ENCODE peak calls at places on chromosome 21, in six cellular contexts. One of them, this sample, is unnamed.

GRCh38 chr21:36004441-36004840 is 55.9 kb downstream of the SETD4 start:
- DNase-seq in AG09319: no peak
- DNase-seq in GM13977: no peak
- DNase-seq in fibroblast of lung: peak; percentile 55
- DNase-seq in HFF-Myc: no peak
- DNase-seq in GM10248: no peak
- DNase-seq in this sample: peak; percentile 82

GRCh38 chr21:44019568-44019958 is 7.5 kb downstream of the TRAPPC10 start:
- DNase-seq in GM13977: no peak
- DNase-seq in fibroblast of lung: no peak
- DNase-seq in AG09319: no peak
- DNase-seq in HFF-Myc: no peak
- DNase-seq in GM10248: no peak
- DNase-seq in this sample: no peak

GRCh38 chr21:34743831-34744230 is 75.0 kb downstream of the CLIC6 start:
- DNase-seq in fibroblast of lung: peak; percentile 84
- DNase-seq in AG09319: peak; percentile 65
- DNase-seq in GM13977: no peak
- DNase-seq in GM10248: no peak
- DNase-seq in HFF-Myc: peak; percentile 46
- DNase-seq in this sample: peak; percentile 96

GRCh38 chr21:34994646-34995631 is 54.2 kb downstream of the RUNX1 start:
- DNase-seq in HFF-Myc: no peak
- DNase-seq in GM10248: no peak
- DNase-seq in AG09319: no peak
- DNase-seq in fibroblast of lung: no peak
- DNase-seq in GM13977: no peak
- DNase-seq in this sample: no peak

GRCh38 chr21:35593000-35593502 is 467.3 kb downstream of the SETD4 start:
- DNase-seq in GM13977: no peak
- DNase-seq in fibroblast of lung: peak; percentile 65
- DNase-seq in AG09319: no peak
- DNase-seq in HFF-Myc: no peak
- DNase-seq in GM10248: no peak
- DNase-seq in this sample: peak; percentile 72

GRCh38 chr21:21921410-21922232 is 923.4 kb downstream of the NCAM2 start:
- DNase-seq in AG09319: no peak
- DNase-seq in GM10248: no peak
- DNase-seq in GM13977: no peak
- DNase-seq in fibroblast of lung: peak; percentile 37
- DNase-seq in HFF-Myc: no peak
- DNase-seq in this sample: peak; percentile 32

GRCh38 chr21:24290151-24290833 is 1317.0 kb downstream of the MRPL39 start:
- DNase-seq in fibroblast of lung: no peak
- DNase-seq in AG09319: no peak
- DNase-seq in HFF-Myc: no peak
- DNase-seq in GM13977: no peak
- DNase-seq in GM10248: no peak
- DNase-seq in this sample: no peak

GRCh38 chr21:42854246-42855010 is 24.9 kb downstream of the WDR4 start:
- DNase-seq in HFF-Myc: no peak
- DNase-seq in GM10248: no peak
- DNase-seq in AG09319: no peak
- DNase-seq in GM13977: no peak
- DNase-seq in fibroblast of lung: no peak
- DNase-seq in this sample: no peak

GRCh38 chr21:35291963-35292627 is 243.0 kb upstream of the RUNX1 start:
- DNase-seq in GM10248: no peak
- DNase-seq in fibroblast of lung: peak; percentile 10
- DNase-seq in HFF-Myc: no peak
- DNase-seq in GM13977: no peak
- DNase-seq in AG09319: peak; percentile 5
- DNase-seq in this sample: peak; percentile 7

GRCh38 chr21:34878501-34878900 is 170.6 kb downstream of the RUNX1 start:
- DNase-seq in GM13977: no peak
- DNase-seq in GM10248: no peak
- DNase-seq in fibroblast of lung: no peak
- DNase-seq in HFF-Myc: no peak
- DNase-seq in AG09319: no peak
- DNase-seq in this sample: no peak

GRCh38 chr21:29258626-29259335 is 39.9 kb upstream of the BACH1 start:
- DNase-seq in AG09319: peak; percentile 58
- DNase-seq in GM13977: no peak
- DNase-seq in fibroblast of lung: peak; percentile 69
- DNase-seq in GM10248: no peak
- DNase-seq in HFF-Myc: peak; percentile 77
- DNase-seq in this sample: peak; percentile 80

GRCh38 chr21:35026617-35027557 is 22.2 kb downstream of the RUNX1 start:
- DNase-seq in fibroblast of lung: peak; percentile 64
- DNase-seq in GM13977: peak; percentile 55
- DNase-seq in HFF-Myc: no peak
- DNase-seq in AG09319: no peak
- DNase-seq in GM10248: peak; percentile 71
- DNase-seq in this sample: no peak

GRCh38 chr21:14836950-14837349 is 227.8 kb downstream of the NRIP1 start:
- DNase-seq in GM10248: no peak
- DNase-seq in HFF-Myc: no peak
- DNase-seq in AG09319: no peak
- DNase-seq in fibroblast of lung: no peak
- DNase-seq in GM13977: no peak
- DNase-seq in this sample: peak; percentile 46

GRCh38 chr21:8989261-8989882 is 1532.0 kb upstream of the TPTE start:
- DNase-seq in GM13977: peak; percentile 42
- DNase-seq in HFF-Myc: no peak
- DNase-seq in GM10248: no peak
- DNase-seq in fibroblast of lung: no peak
- DNase-seq in AG09319: no peak
- DNase-seq in this sample: no peak

GRCh38 chr21:33849839-33850238 is 65.8 kb downstream of the ATP5PO start:
- DNase-seq in fibroblast of lung: no peak
- DNase-seq in AG09319: no peak
- DNase-seq in GM10248: no peak
- DNase-seq in GM13977: no peak
- DNase-seq in HFF-Myc: no peak
- DNase-seq in this sample: no peak

GRCh38 chr21:14542638-14543037 is 3.5 kb downstream of the SAMSN1 start:
- DNase-seq in fibroblast of lung: no peak
- DNase-seq in GM13977: no peak
- DNase-seq in AG09319: no peak
- DNase-seq in GM10248: no peak
- DNase-seq in HFF-Myc: no peak
- DNase-seq in this sample: no peak

GRCh38 chr21:24217141-24217540 is 1390.1 kb downstream of the MRPL39 start:
- DNase-seq in GM10248: no peak
- DNase-seq in GM13977: no peak
- DNase-seq in AG09319: no peak
- DNase-seq in fibroblast of lung: no peak
- DNase-seq in HFF-Myc: no peak
- DNase-seq in this sample: no peak

GRCh38 chr21:18384771-18385170 is 18.8 kb downstream of the TMPRSS15 start:
- DNase-seq in GM10248: no peak
- DNase-seq in HFF-Myc: no peak
- DNase-seq in fibroblast of lung: no peak
- DNase-seq in GM13977: no peak
- DNase-seq in AG09319: no peak
- DNase-seq in this sample: peak; percentile 15

GRCh38 chr21:41479686-41480085 is 28.3 kb downstream of the TMPRSS2 start:
- DNase-seq in AG09319: no peak
- DNase-seq in GM13977: no peak
- DNase-seq in HFF-Myc: no peak
- DNase-seq in GM10248: no peak
- DNase-seq in fibroblast of lung: no peak
- DNase-seq in this sample: no peak
- TF ChIP-seq CTCF in AG09319: no peak
- TF ChIP-seq CTCF in GM13977: no peak
- TF ChIP-seq CTCF in HFF-Myc: no peak
- TF ChIP-seq CTCF in GM10248: no peak
- TF ChIP-seq CTCF in fibroblast of lung: no peak
- TF ChIP-seq CTCF in this sample: no peak

GRCh38 chr21:16608209-16608830 is 878.5 kb downstream of the USP25 start:
- DNase-seq in GM10248: no peak
- DNase-seq in HFF-Myc: no peak
- DNase-seq in fibroblast of lung: peak; percentile 6
- DNase-seq in GM13977: no peak
- DNase-seq in AG09319: no peak
- DNase-seq in this sample: peak; percentile 17
- TF ChIP-seq CTCF in GM10248: no peak
- TF ChIP-seq CTCF in HFF-Myc: no peak
- TF ChIP-seq CTCF in fibroblast of lung: peak; percentile 10
- TF ChIP-seq CTCF in GM13977: no peak
- TF ChIP-seq CTCF in AG09319: no peak
- TF ChIP-seq CTCF in this sample: peak; percentile 18

DNA sequence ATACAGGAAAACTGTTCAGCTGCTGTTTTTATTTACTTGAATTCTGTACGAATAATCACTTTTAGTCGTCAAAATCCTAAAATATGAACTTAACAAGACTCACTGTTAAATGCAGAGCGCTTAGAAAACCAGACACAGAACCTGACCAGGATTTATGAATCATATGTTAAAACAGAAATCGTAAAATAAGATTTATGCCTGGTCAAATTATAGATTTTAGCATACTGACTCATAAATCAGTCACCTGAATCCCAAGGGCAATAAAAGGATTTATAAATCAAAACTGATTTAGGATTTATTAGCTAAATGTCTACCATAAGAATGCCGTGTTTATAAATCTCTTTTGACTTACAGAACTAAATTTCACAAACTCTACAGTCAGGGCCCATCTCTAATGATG is 28.9 kb downstream of the CYYR1 start:
- DNase-seq in AG09319: no peak
- DNase-seq in GM13977: no peak
- DNase-seq in fibroblast of lung: no peak
- DNase-seq in HFF-Myc: no peak
- DNase-seq in GM10248: no peak
- DNase-seq in this sample: no peak
- TF ChIP-seq CTCF in AG09319: no peak
- TF ChIP-seq CTCF in GM13977: no peak
- TF ChIP-seq CTCF in fibroblast of lung: no peak
- TF ChIP-seq CTCF in HFF-Myc: no peak
- TF ChIP-seq CTCF in GM10248: no peak
- TF ChIP-seq CTCF in this sample: no peak

DNA sequence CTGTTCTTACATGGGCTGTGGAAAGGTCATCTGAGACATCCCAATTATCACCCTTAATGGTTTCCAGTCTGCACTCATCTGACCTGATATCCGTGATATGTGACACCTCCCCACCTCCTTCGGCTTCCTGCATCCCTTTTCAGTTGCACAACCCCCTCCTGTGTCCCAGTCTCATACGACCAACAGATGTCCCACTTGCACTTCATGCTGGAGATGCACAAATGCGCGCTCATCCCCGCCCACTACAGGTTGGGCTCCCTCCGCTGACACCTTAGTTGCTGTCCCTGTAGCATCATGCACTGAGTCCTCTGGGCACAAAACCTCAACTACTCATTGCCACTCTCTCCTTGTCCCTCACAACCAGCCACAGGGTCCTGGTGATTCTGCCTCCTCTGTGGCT is 94.4 kb downstream of the MIS18A start:
- DNase-seq in fibroblast of lung: no peak
- DNase-seq in HFF-Myc: no peak
- DNase-seq in GM13977: no peak
- DNase-seq in GM10248: no peak
- DNase-seq in AG09319: no peak
- DNase-seq in this sample: no peak
- TF ChIP-seq CTCF in fibroblast of lung: no peak
- TF ChIP-seq CTCF in HFF-Myc: no peak
- TF ChIP-seq CTCF in GM13977: no peak
- TF ChIP-seq CTCF in GM10248: no peak
- TF ChIP-seq CTCF in AG09319: no peak
- TF ChIP-seq CTCF in this sample: no peak

DNA sequence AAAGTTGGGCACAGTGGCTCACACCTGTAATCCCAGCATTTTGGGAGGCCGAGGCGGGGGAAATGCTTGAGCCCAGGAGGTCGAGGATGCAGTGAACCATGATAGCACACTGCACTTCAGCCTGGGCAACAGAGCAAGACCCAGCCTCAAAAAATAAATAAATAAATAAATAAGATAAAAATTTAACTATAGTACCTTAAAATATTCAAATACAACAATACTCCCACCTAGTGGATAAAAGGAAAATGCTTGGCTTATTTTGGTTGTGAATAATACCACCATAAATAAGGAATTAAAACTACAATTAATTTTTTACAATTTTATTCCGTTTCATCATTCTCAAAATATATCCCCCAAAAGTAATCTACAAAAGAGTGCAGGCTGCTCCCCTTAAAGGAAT is 8.1 kb downstream of the PSMG1 start:
- DNase-seq in fibroblast of lung: peak; percentile 62
- DNase-seq in AG09319: no peak
- DNase-seq in GM10248: no peak
- DNase-seq in GM13977: no peak
- DNase-seq in HFF-Myc: no peak
- DNase-seq in this sample: peak; percentile 50
- TF ChIP-seq CTCF in fibroblast of lung: peak; percentile 47
- TF ChIP-seq CTCF in AG09319: peak; percentile 37
- TF ChIP-seq CTCF in GM10248: peak; percentile 14
- TF ChIP-seq CTCF in GM13977: peak; percentile 23
- TF ChIP-seq CTCF in HFF-Myc: no peak
- TF ChIP-seq CTCF in this sample: peak; percentile 51

DNA sequence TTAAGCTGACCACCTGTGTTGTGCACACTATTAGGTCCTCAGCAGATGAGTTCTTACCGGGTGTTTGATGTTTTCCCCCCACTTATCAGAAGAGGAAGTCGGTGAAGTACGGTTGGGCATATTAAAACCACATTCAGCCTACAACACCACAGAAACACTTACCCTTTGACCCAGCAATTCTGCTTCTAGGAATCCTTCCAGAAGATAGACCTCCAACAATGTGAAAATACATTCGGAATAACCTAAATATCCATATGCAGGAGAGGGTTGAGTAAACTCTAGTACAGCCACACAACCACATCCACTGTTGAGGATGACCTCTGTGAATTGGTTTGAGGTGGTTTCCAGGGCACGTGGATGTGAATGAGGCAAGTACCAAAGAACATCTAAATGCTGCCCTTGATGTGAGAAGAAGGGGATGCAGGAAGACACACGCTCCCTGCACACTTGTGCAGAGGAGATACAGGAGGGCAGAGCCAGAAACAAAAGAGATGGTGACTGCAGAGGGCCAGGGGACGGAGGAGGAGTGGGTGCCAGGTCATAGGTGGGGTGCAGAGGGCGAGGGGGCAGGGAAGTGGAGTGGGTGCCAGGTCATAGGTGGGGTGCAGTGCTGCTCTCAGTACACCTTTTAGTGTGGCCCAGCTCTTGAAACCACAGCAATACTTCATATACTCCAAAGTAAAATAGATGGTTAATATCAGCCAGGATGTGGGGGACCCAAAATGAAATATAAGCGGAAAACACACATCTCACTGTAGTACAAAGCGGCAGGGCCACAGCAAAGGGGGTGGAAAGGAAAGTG is 12.8 kb downstream of the ADARB1 start:
- DNase-seq in HFF-Myc: no peak
- DNase-seq in GM13977: no peak
- DNase-seq in AG09319: no peak
- DNase-seq in GM10248: no peak
- DNase-seq in fibroblast of lung: peak; percentile 50
- DNase-seq in this sample: no peak
- TF ChIP-seq CTCF in HFF-Myc: no peak
- TF ChIP-seq CTCF in GM13977: no peak
- TF ChIP-seq CTCF in AG09319: no peak
- TF ChIP-seq CTCF in GM10248: no peak
- TF ChIP-seq CTCF in fibroblast of lung: no peak
- TF ChIP-seq CTCF in this sample: no peak

GRCh38 chr21:31558839-31559367 is 100.6 kb upstream of the SOD1 start:
- DNase-seq in GM13977: peak; percentile 81
- DNase-seq in AG09319: peak; percentile 11
- DNase-seq in fibroblast of lung: peak; percentile 90
- DNase-seq in GM10248: peak; percentile 67
- DNase-seq in HFF-Myc: peak; percentile 29
- DNase-seq in this sample: peak; percentile 90
- TF ChIP-seq CTCF in GM13977: no peak
- TF ChIP-seq CTCF in AG09319: no peak
- TF ChIP-seq CTCF in fibroblast of lung: no peak
- TF ChIP-seq CTCF in GM10248: peak; percentile 21
- TF ChIP-seq CTCF in HFF-Myc: no peak
- TF ChIP-seq CTCF in this sample: no peak

GRCh38 chr21:16215193-16215592 is 485.4 kb downstream of the USP25 start:
- DNase-seq in fibroblast of lung: no peak
- DNase-seq in AG09319: no peak
- DNase-seq in GM10248: no peak
- DNase-seq in HFF-Myc: no peak
- DNase-seq in GM13977: no peak
- DNase-seq in this sample: no peak
- TF ChIP-seq CTCF in fibroblast of lung: no peak
- TF ChIP-seq CTCF in AG09319: no peak
- TF ChIP-seq CTCF in GM10248: no peak
- TF ChIP-seq CTCF in HFF-Myc: no peak
- TF ChIP-seq CTCF in GM13977: no peak
- TF ChIP-seq CTCF in this sample: no peak

This sample was measured in fibroblast of mammary gland.